ENCODE peak calls at places on chromosomes 12 and 14, in seven cellular contexts. H is neuronal stem cell, P is A549, R is PC-9, V is HepG2, T is left lung, S is IMR-90. Z is an unnamed sample.

GRCh38 chr14:71163050-71163841 is 256.0 kb downstream of the PCNX1 start:
- DNase-seq in H (no peak), P (no peak), R (no peak), V (no peak), T (no peak), S (no peak), Z (no peak)

GRCh38 chr12:113912761-113913295 is 53.3 kb downstream of the RBM19 start:
- DNase-seq in H (peak; percentile 89), P (peak; percentile 79), R (peak; percentile 44), V (peak; percentile 50), T (peak; percentile 43), S (peak; percentile 70), Z (peak; percentile 61)

GRCh38 chr14:68944162-68944561 is 34.9 kb downstream of the ACTN1 start:
- DNase-seq in H (no peak), P (no peak), R (no peak), V (no peak), T (no peak), S (no peak), Z (no peak)

GRCh38 chr12:94435511-94435927 is 24.1 kb downstream of the CEP83 start:
- DNase-seq in H (no peak), P (no peak), R (no peak), V (no peak), T (no peak), S (no peak), Z (no peak)

GRCh38 chr12:76276499-76277151 is 71.6 kb downstream of the BBS10 start:
- DNase-seq in H (no peak), P (no peak), R (no peak), V (no peak), T (no peak), S (no peak), Z (no peak)

GRCh38 chr14:65170768-65171251 is 68.5 kb upstream of the MAX start:
- DNase-seq in H (no peak), P (peak; percentile 43), R (no peak), V (no peak), T (no peak), S (peak; percentile 81), Z (no peak)

GRCh38 chr14:99737451-99737951 is 53.4 kb downstream of the CYP46A1 start:
- DNase-seq in H (no peak), P (peak; percentile 86), R (no peak), V (no peak), T (peak; percentile 68), S (no peak), Z (peak; percentile 89)

GRCh38 chr14:68386950-68387779 is 405.7 kb downstream of the ZFP36L1 start:
- DNase-seq in H (no peak), P (no peak), R (no peak), V (no peak), T (no peak), S (peak; percentile 67), Z (no peak)

GRCh38 chr14:52553002-52553670 is 500 bp downstream of the GPR137C start:
- DNase-seq in H (no peak), P (no peak), R (no peak), V (no peak), T (peak; percentile 55), S (no peak), Z (peak; percentile 76)

GRCh38 chr14:104229621-104230041 is 91.2 kb downstream of the KIF26A start:
- DNase-seq in H (no peak), P (no peak), R (no peak), V (no peak), T (no peak), S (no peak), Z (peak; percentile 49)

GRCh38 chr14:32472512-32473472 is 143.7 kb downstream of the AKAP6 start:
- DNase-seq in H (no peak), P (no peak), R (peak; percentile 79), V (peak; percentile 38), T (no peak), S (peak; percentile 81), Z (no peak)

GRCh38 chr12:70659077-70659606 is 21.9 kb upstream of the PTPRB start:
- DNase-seq in H (no peak), P (no peak), R (no peak), V (no peak), T (no peak), S (no peak), Z (no peak)

GRCh38 chr12:40325349-40325960 is 100.7 kb downstream of the LRRK2 start:
- DNase-seq in H (no peak), P (peak; percentile 63), R (peak; percentile 68), V (peak; percentile 41), T (no peak), S (peak; percentile 4), Z (no peak)

GRCh38 chr12:67991158-67991557 is 1.9 kb downstream of the IFNG-AS1 start:
- DNase-seq in H (no peak), P (no peak), R (no peak), V (no peak), T (no peak), S (no peak), Z (no peak)

GRCh38 chr12:45729233-45730115 is at the start of gene ARID2:
- DNase-seq in H (peak; percentile 60), P (no peak), R (peak; percentile 52), V (peak; percentile 14), T (peak; percentile 77), S (peak; percentile 67), Z (peak; percentile 88)

GRCh38 chr12:109927622-109928021 is 27.5 kb downstream of the TCHP start:
- DNase-seq in H (no peak), P (peak; percentile 78), R (no peak), V (peak; percentile 44), T (no peak), S (peak; percentile 41), Z (peak; percentile 76)

GRCh38 chr14:36656769-36657408 is 4.8 kb upstream of the PAX9 start:
- DNase-seq in H (no peak), P (no peak), R (no peak), V (no peak), T (no peak), S (no peak), Z (no peak)
- H3K9me3 ChIP-seq in H (peaks cover 5% of the 10 kb centered on the region), P (no peaks in the 10 kb centered on the region), R (no peaks in the 10 kb centered on the region), V (no peaks in the 10 kb centered on the region), T (no peaks in the 10 kb centered on the region), S (peaks cover 12% of the 10 kb centered on the region), Z (peaks cover 3% of the 10 kb centered on the region)

GRCh38 chr12:47022296-47022695 is 57.1 kb upstream of the PCED1B start:
- DNase-seq in H (no peak), P (no peak), R (peak; percentile 67), V (no peak), T (no peak), S (peak; percentile 82), Z (no peak)
- H3K4me3 ChIP-seq in H (no peak overlapping the region), P (no peak overlapping the region), R (no peak overlapping the region), V (no peak overlapping the region), T (no peak overlapping the region), S (no peak overlapping the region), Z (no peak overlapping the region)

DNA sequence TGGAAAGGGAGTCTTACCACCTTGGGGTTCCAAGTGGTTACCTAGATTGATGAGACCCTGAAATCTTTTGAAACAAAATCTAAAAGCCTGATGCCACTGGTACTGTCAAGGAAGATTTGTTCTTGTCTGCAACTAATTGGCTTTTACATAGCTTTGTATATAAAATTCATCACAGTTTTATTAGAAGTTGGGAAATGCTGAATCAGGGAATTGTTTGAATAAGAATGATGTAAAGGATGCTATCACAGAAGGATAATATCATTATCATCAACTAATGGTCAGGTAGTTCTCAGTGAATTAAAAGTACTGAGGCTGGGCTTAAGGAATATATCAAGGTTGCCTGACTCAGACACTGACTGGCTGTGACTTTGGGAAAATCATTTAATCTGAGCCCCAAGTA is 248.3 kb upstream of the STXBP6 start:
- DNase-seq in H (no peak), P (no peak), R (no peak), V (no peak), T (no peak), S (no peak), Z (no peak)
- H3K9me3 ChIP-seq in H (no peaks in the 10 kb centered on the region), P (no peaks in the 10 kb centered on the region), R (no peaks in the 10 kb centered on the region), V (peaks cover 65% of the 10 kb centered on the region), T (no peaks in the 10 kb centered on the region), S (peaks cover 2% of the 10 kb centered on the region), Z (no peaks in the 10 kb centered on the region)

GRCh38 chr14:105910426-105910825 is 384.0 kb downstream of the TMEM121 start:
- DNase-seq in H (no peak), P (no peak), R (no peak), V (no peak), T (no peak), S (no peak), Z (no peak)
- H3K4me3 ChIP-seq in H (no peak overlapping the region), P (no peak overlapping the region), R (no peak overlapping the region), V (no peak overlapping the region), T (no peak overlapping the region), S (no peak overlapping the region), Z (no peak overlapping the region)

DNA sequence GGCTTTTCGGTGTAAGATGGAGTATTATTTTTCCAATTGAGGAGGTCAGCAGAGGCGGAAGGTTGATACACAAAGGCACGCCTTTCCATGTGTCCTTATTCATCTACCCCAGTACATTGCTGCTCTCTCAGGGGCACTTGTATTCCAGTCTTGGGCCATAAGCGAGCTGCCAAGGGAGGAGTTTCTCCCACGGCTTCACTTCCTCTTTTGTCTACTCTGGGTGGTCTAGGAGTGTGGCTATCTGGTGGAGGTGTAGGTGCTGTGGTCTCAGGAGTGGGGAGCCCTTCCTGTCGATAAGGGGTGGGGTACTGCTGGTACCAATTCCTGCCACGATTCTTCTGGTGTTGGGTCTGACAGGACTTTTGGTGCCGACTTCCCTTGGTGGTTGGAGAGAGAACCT is 73.4 kb downstream of the GAS2L3 start:
- DNase-seq in H (no peak), P (no peak), R (no peak), V (no peak), T (no peak), S (no peak), Z (no peak)
- H3K9me3 ChIP-seq in H (peaks cover 12% of the 10 kb centered on the region), P (peaks cover 2% of the 10 kb centered on the region), R (no peaks in the 10 kb centered on the region), V (peaks cover 6% of the 10 kb centered on the region), T (no peaks in the 10 kb centered on the region), S (no peaks in the 10 kb centered on the region), Z (no peaks in the 10 kb centered on the region)

GRCh38 chr14:93042968-93043940 is 72.5 kb downstream of the ITPK1 start:
- DNase-seq in H (no peak), P (peak; percentile 90), R (peak; percentile 98), V (peak; percentile 90), T (peak; percentile 82), S (peak; percentile 63), Z (peak; percentile 88)
- H3K4me3 ChIP-seq in H (no peak overlapping the region), P (peak overlapping the region; percentile 18), R (peak overlapping the region; percentile 38), V (no peak overlapping the region), T (no peak overlapping the region), S (no peak overlapping the region), Z (no peak overlapping the region)

DNA sequence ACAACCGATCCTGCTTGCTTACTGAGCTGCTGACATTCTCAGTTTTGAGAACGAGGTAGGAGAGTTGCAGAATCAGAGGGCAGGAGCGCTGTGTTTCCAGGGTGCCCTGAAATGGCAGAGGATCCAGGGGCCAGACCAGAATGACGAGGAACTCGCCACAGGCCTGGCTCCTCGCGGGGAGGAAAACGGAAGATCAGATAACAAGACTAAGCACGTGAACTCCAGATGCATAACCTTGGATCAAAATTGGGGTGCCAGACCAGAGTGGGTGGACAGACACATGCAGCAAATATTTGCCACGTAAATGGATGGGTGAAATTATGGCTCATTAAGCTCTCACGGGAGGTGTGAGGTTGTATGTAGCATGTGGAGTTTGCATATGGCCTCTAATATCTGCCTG is 46.5 kb downstream of the ELK3 start:
- DNase-seq in H (no peak), P (no peak), R (no peak), V (no peak), T (no peak), S (no peak), Z (no peak)
- H3K9me3 ChIP-seq in H (no peaks in the 10 kb centered on the region), P (no peaks in the 10 kb centered on the region), R (no peaks in the 10 kb centered on the region), V (no peaks in the 10 kb centered on the region), T (no peaks in the 10 kb centered on the region), S (no peaks in the 10 kb centered on the region), Z (no peaks in the 10 kb centered on the region)